ENCODE peak calls at places on chromosomes 7 and 10, in five cellular contexts. G is mucosa of gallbladder, K is NCI-H1436, L is GM23248, P is EH. R is an unnamed sample.

GRCh38 chr10:31871266-31871887 is 57.3 kb downstream of the ARHGAP12 start:
- DNase-seq in P (no peak), G (no peak), L (peak; percentile 13), K (no peak), R (no peak)

GRCh38 chr10:6211341-6212265 is 8.9 kb downstream of the PFKFB3 start:
- DNase-seq in P (peak; percentile 65), L (peak; percentile 67), G (peak; percentile 62), K (no peak), R (peak; percentile 39)

GRCh38 chr10:58384536-58384998 is 643 bp upstream of the TFAM start:
- DNase-seq in K (peak; percentile 41), G (no peak), P (no peak), L (no peak), R (no peak)

GRCh38 chr7:139457153-139457946 is 26.1 kb downstream of the KLRG2 start:
- DNase-seq in K (no peak), P (peak; percentile 39), L (peak; percentile 75), G (no peak), R (no peak)

GRCh38 chr7:128919881-128920789 is 9.6 kb upstream of the KCP start:
- DNase-seq in G (no peak), K (no peak), L (no peak), P (peak; percentile 29), R (no peak)

GRCh38 chr10:132402781-132403241 is 5.8 kb downstream of the PWWP2B start:
- DNase-seq in L (no peak), P (no peak), K (no peak), G (no peak), R (peak; percentile 12)

GRCh38 chr7:83996879-83997278 is 197.7 kb downstream of the SEMA3A start:
- DNase-seq in L (peak; percentile 10), P (peak; percentile 9), G (no peak), K (no peak), R (no peak)

GRCh38 chr7:41752615-41753014 is 49.7 kb upstream of the INHBA start:
- DNase-seq in P (no peak), G (no peak), K (no peak), L (no peak), R (no peak)

GRCh38 chr7:100720320-100720644 is at the start of gene EPO:
- DNase-seq in G (no peak), K (no peak), P (no peak), L (peak; percentile 31), R (no peak)

GRCh38 chr7:50534690-50535290 is 30.4 kb downstream of the DDC start:
- DNase-seq in G (no peak), L (peak; percentile 97), K (no peak), P (peak; percentile 98), R (no peak)

R was measured in body of pancreas.